ENCODE peak calls at places on chromosomes 12 and 14, in eight cellular contexts. O, F, W, Q, P, Y, C and U are unnamed samples.

GRCh38 chr12:21825924-21826548 is 51.5 kb upstream of the KCNJ8 start:
- DNase-seq in P (no peak), F (no peak), Q (no peak), C (no peak), W (no peak), O (no peak), Y (no peak), U (no peak)

GRCh38 chr12:89081709-89082108 is 270.6 kb downstream of the DUSP6 start:
- DNase-seq in F (no peak), O (no peak), Y (no peak), Q (no peak), C (no peak), W (no peak), P (no peak), U (no peak)

GRCh38 chr12:26242683-26243082 is 47.3 kb downstream of the SSPN start:
- DNase-seq in O (no peak), Y (no peak), W (no peak), F (no peak), P (no peak), Q (no peak), C (no peak), U (no peak)

GRCh38 chr14:71319646-71320045 is 412.4 kb downstream of the PCNX1 start:
- DNase-seq in Q (peak), Y (no peak), C (no peak), W (no peak), F (no peak), O (no peak), P (no peak), U (peak)

GRCh38 chr12:49609059-49609874 is 3.8 kb upstream of the FAM186B start:
- DNase-seq in P (no peak), C (no peak), O (no peak), W (no peak), Q (no peak), F (no peak), Y (no peak), U (no peak)

GRCh38 chr14:85471744-85472143 is 58.2 kb upstream of the FLRT2 start:
- DNase-seq in W (no peak), C (peak), P (no peak), F (no peak), Y (no peak), Q (peak), O (no peak), U (no peak)

GRCh38 chr14:68664225-68664681 is 128.6 kb downstream of the ZFP36L1 start:
- DNase-seq in O (no peak), Y (no peak), Q (peak), P (peak), W (no peak), C (no peak), F (no peak), U (no peak)

GRCh38 chr12:127445583-127445982 is 821.4 kb upstream of the TMEM132C start:
- DNase-seq in O (no peak), P (no peak), F (no peak), C (no peak), W (no peak), Y (no peak), Q (no peak), U (no peak)

GRCh38 chr12:7433276-7433822 is 10.6 kb downstream of the CD163L1 start:
- DNase-seq in Q (peak), F (no peak), C (no peak), W (no peak), P (no peak), O (no peak), Y (no peak), U (no peak)

GRCh38 chr14:95811813-95812212 is 64.8 kb upstream of the TUNAR start:
- DNase-seq in Q (no peak), W (no peak), F (no peak), Y (no peak), O (no peak), P (no peak), C (no peak), U (no peak)

GRCh38 chr12:6962285-6963015 is 8.0 kb downstream of the PHB2 start:
- DNase-seq in Y (no peak), W (no peak), Q (no peak), C (no peak), P (no peak), F (no peak), O (no peak), U (no peak)

GRCh38 chr14:91237219-91237618 is 7.3 kb downstream of the GPR68 start:
- DNase-seq in C (peak), F (no peak), P (no peak), W (no peak), Y (no peak), O (no peak), Q (peak), U (no peak)

GRCh38 chr12:1936406-1937320 is 18.2 kb upstream of the CACNA2D4 start:
- DNase-seq in Q (peak), W (peak), C (no peak), O (no peak), P (no peak), F (no peak), Y (peak), U (no peak)

GRCh38 chr14:22112004-22112403 is 438.4 kb upstream of the OR4E1 start:
- DNase-seq in C (no peak), Q (peak), W (no peak), P (peak), O (peak), F (peak), Y (no peak), U (peak)